ENCODE peak calls at places on chromosome 6, in ten cellular contexts. One of them, this sample, is unnamed.
A peak's percentile ranks its signal among the peaks of the same experiment; 100 is the strongest.

GRCh38 chr6:159008656-159009288 is 8.8 kb upstream of the RSPH3 start:
- DNase-seq in activated naive CD4-positive, alpha-beta T cell treated with anti-CD3 and anti-CD28 coated beads, Interleukin-2, amount 50 U/mL, for 72 hours: no peak
- DNase-seq in activated CD8-positive, alpha-beta memory T cell treated with anti-CD3 and anti-CD28 coated beads for 48 hours: no peak
- DNase-seq in cardiac muscle cell: peak; percentile 57
- DNase-seq in nephron progenitor cell: no peak
- DNase-seq in A549: peak; percentile 29
- DNase-seq in fibroblast of the aortic adventitia: peak; percentile 47
- DNase-seq in HFF-Myc: no peak
- DNase-seq in omental fat pad: no peak
- DNase-seq in IMR-90: peak; percentile 28
- DNase-seq in this sample: peak; percentile 54

GRCh38 chr6:126267621-126268020 is 72.3 kb upstream of the CENPW start:
- DNase-seq in activated naive CD4-positive, alpha-beta T cell treated with anti-CD3 and anti-CD28 coated beads, Interleukin-2, amount 50 U/mL, for 72 hours: no peak
- DNase-seq in activated CD8-positive, alpha-beta memory T cell treated with anti-CD3 and anti-CD28 coated beads for 48 hours: no peak
- DNase-seq in cardiac muscle cell: peak; percentile 5
- DNase-seq in nephron progenitor cell: no peak
- DNase-seq in A549: no peak
- DNase-seq in fibroblast of the aortic adventitia: peak; percentile 66
- DNase-seq in HFF-Myc: no peak
- DNase-seq in omental fat pad: no peak
- DNase-seq in IMR-90: no peak
- DNase-seq in this sample: peak; percentile 23

GRCh38 chr6:152338335-152339125 is 298.6 kb downstream of the SYNE1 start:
- DNase-seq in activated naive CD4-positive, alpha-beta T cell treated with anti-CD3 and anti-CD28 coated beads, Interleukin-2, amount 50 U/mL, for 72 hours: peak; percentile 64
- DNase-seq in activated CD8-positive, alpha-beta memory T cell treated with anti-CD3 and anti-CD28 coated beads for 48 hours: peak; percentile 20
- DNase-seq in cardiac muscle cell: peak; percentile 52
- DNase-seq in nephron progenitor cell: peak; percentile 66
- DNase-seq in A549: peak; percentile 22
- DNase-seq in fibroblast of the aortic adventitia: peak; percentile 46
- DNase-seq in HFF-Myc: no peak
- DNase-seq in omental fat pad: peak; percentile 43
- DNase-seq in IMR-90: peak; percentile 21
- DNase-seq in this sample: peak; percentile 59

GRCh38 chr6:26048590-26048989 is 38.6 kb upstream of the HFE start:
- DNase-seq in activated naive CD4-positive, alpha-beta T cell treated with anti-CD3 and anti-CD28 coated beads, Interleukin-2, amount 50 U/mL, for 72 hours: no peak
- DNase-seq in activated CD8-positive, alpha-beta memory T cell treated with anti-CD3 and anti-CD28 coated beads for 48 hours: no peak
- DNase-seq in cardiac muscle cell: no peak
- DNase-seq in nephron progenitor cell: no peak
- DNase-seq in A549: no peak
- DNase-seq in fibroblast of the aortic adventitia: no peak
- DNase-seq in HFF-Myc: no peak
- DNase-seq in omental fat pad: no peak
- DNase-seq in IMR-90: no peak
- DNase-seq in this sample: no peak

GRCh38 chr6:41605649-41606048 is 32.6 kb upstream of the MDFI start:
- DNase-seq in activated naive CD4-positive, alpha-beta T cell treated with anti-CD3 and anti-CD28 coated beads, Interleukin-2, amount 50 U/mL, for 72 hours: no peak
- DNase-seq in activated CD8-positive, alpha-beta memory T cell treated with anti-CD3 and anti-CD28 coated beads for 48 hours: no peak
- DNase-seq in cardiac muscle cell: no peak
- DNase-seq in nephron progenitor cell: no peak
- DNase-seq in A549: no peak
- DNase-seq in fibroblast of the aortic adventitia: no peak
- DNase-seq in HFF-Myc: no peak
- DNase-seq in omental fat pad: no peak
- DNase-seq in IMR-90: no peak
- DNase-seq in this sample: no peak

GRCh38 chr6:90537723-90538407 is 49.0 kb downstream of the MAP3K7 start:
- DNase-seq in activated naive CD4-positive, alpha-beta T cell treated with anti-CD3 and anti-CD28 coated beads, Interleukin-2, amount 50 U/mL, for 72 hours: no peak
- DNase-seq in activated CD8-positive, alpha-beta memory T cell treated with anti-CD3 and anti-CD28 coated beads for 48 hours: no peak
- DNase-seq in cardiac muscle cell: peak; percentile 43
- DNase-seq in nephron progenitor cell: no peak
- DNase-seq in A549: no peak
- DNase-seq in fibroblast of the aortic adventitia: peak; percentile 18
- DNase-seq in HFF-Myc: no peak
- DNase-seq in omental fat pad: no peak
- DNase-seq in IMR-90: no peak
- DNase-seq in this sample: peak; percentile 38

GRCh38 chr6:169248521-169248971 is 5.1 kb downstream of the THBS2 start:
- DNase-seq in activated naive CD4-positive, alpha-beta T cell treated with anti-CD3 and anti-CD28 coated beads, Interleukin-2, amount 50 U/mL, for 72 hours: no peak
- DNase-seq in activated CD8-positive, alpha-beta memory T cell treated with anti-CD3 and anti-CD28 coated beads for 48 hours: no peak
- DNase-seq in cardiac muscle cell: no peak
- DNase-seq in nephron progenitor cell: no peak
- DNase-seq in A549: no peak
- DNase-seq in fibroblast of the aortic adventitia: peak; percentile 16
- DNase-seq in HFF-Myc: no peak
- DNase-seq in omental fat pad: peak; percentile 22
- DNase-seq in IMR-90: no peak
- DNase-seq in this sample: no peak

GRCh38 chr6:109034439-109035041 is 60.1 kb downstream of the SESN1 start:
- DNase-seq in activated naive CD4-positive, alpha-beta T cell treated with anti-CD3 and anti-CD28 coated beads, Interleukin-2, amount 50 U/mL, for 72 hours: no peak
- DNase-seq in activated CD8-positive, alpha-beta memory T cell treated with anti-CD3 and anti-CD28 coated beads for 48 hours: no peak
- DNase-seq in cardiac muscle cell: no peak
- DNase-seq in nephron progenitor cell: no peak
- DNase-seq in A549: no peak
- DNase-seq in fibroblast of the aortic adventitia: peak; percentile 84
- DNase-seq in HFF-Myc: peak; percentile 48
- DNase-seq in omental fat pad: no peak
- DNase-seq in IMR-90: no peak
- DNase-seq in this sample: no peak

GRCh38 chr6:122654016-122654415 is 43.8 kb downstream of the PKIB start:
- DNase-seq in activated naive CD4-positive, alpha-beta T cell treated with anti-CD3 and anti-CD28 coated beads, Interleukin-2, amount 50 U/mL, for 72 hours: no peak
- DNase-seq in activated CD8-positive, alpha-beta memory T cell treated with anti-CD3 and anti-CD28 coated beads for 48 hours: no peak
- DNase-seq in cardiac muscle cell: peak; percentile 5
- DNase-seq in nephron progenitor cell: no peak
- DNase-seq in A549: no peak
- DNase-seq in fibroblast of the aortic adventitia: peak; percentile 76
- DNase-seq in HFF-Myc: no peak
- DNase-seq in omental fat pad: no peak
- DNase-seq in IMR-90: no peak
- DNase-seq in this sample: no peak

GRCh38 chr6:68279793-68280557 is 355.1 kb upstream of the ADGRB3 start:
- DNase-seq in activated naive CD4-positive, alpha-beta T cell treated with anti-CD3 and anti-CD28 coated beads, Interleukin-2, amount 50 U/mL, for 72 hours: no peak
- DNase-seq in activated CD8-positive, alpha-beta memory T cell treated with anti-CD3 and anti-CD28 coated beads for 48 hours: no peak
- DNase-seq in cardiac muscle cell: peak; percentile 15
- DNase-seq in nephron progenitor cell: no peak
- DNase-seq in A549: peak; percentile 19
- DNase-seq in fibroblast of the aortic adventitia: peak; percentile 26
- DNase-seq in HFF-Myc: no peak
- DNase-seq in omental fat pad: no peak
- DNase-seq in IMR-90: no peak
- DNase-seq in this sample: peak; percentile 46

GRCh38 chr6:35091353-35092083 is 49.6 kb downstream of the TCP11 start:
- DNase-seq in activated naive CD4-positive, alpha-beta T cell treated with anti-CD3 and anti-CD28 coated beads, Interleukin-2, amount 50 U/mL, for 72 hours: no peak
- DNase-seq in activated CD8-positive, alpha-beta memory T cell treated with anti-CD3 and anti-CD28 coated beads for 48 hours: no peak
- DNase-seq in cardiac muscle cell: no peak
- DNase-seq in nephron progenitor cell: no peak
- DNase-seq in A549: no peak
- DNase-seq in fibroblast of the aortic adventitia: peak; percentile 36
- DNase-seq in HFF-Myc: peak; percentile 12
- DNase-seq in omental fat pad: no peak
- DNase-seq in IMR-90: peak; percentile 55
- DNase-seq in this sample: no peak

GRCh38 chr6:149079911-149080501 is 237.5 kb upstream of the TAB2 start:
- DNase-seq in activated naive CD4-positive, alpha-beta T cell treated with anti-CD3 and anti-CD28 coated beads, Interleukin-2, amount 50 U/mL, for 72 hours: no peak
- DNase-seq in activated CD8-positive, alpha-beta memory T cell treated with anti-CD3 and anti-CD28 coated beads for 48 hours: no peak
- DNase-seq in cardiac muscle cell: peak; percentile 61
- DNase-seq in nephron progenitor cell: no peak
- DNase-seq in A549: no peak
- DNase-seq in fibroblast of the aortic adventitia: peak; percentile 88
- DNase-seq in HFF-Myc: peak; percentile 59
- DNase-seq in omental fat pad: no peak
- DNase-seq in IMR-90: peak; percentile 73
- DNase-seq in this sample: peak; percentile 70

GRCh38 chr6:136696238-136696637 is 96.0 kb downstream of the MAP3K5 start:
- DNase-seq in activated naive CD4-positive, alpha-beta T cell treated with anti-CD3 and anti-CD28 coated beads, Interleukin-2, amount 50 U/mL, for 72 hours: no peak
- DNase-seq in activated CD8-positive, alpha-beta memory T cell treated with anti-CD3 and anti-CD28 coated beads for 48 hours: no peak
- DNase-seq in cardiac muscle cell: peak; percentile 28
- DNase-seq in nephron progenitor cell: no peak
- DNase-seq in A549: no peak
- DNase-seq in fibroblast of the aortic adventitia: no peak
- DNase-seq in HFF-Myc: no peak
- DNase-seq in omental fat pad: no peak
- DNase-seq in IMR-90: peak; percentile 23
- DNase-seq in this sample: peak; percentile 27

GRCh38 chr6:113697642-113698410 is 159.3 kb upstream of the MARCKS start:
- DNase-seq in activated naive CD4-positive, alpha-beta T cell treated with anti-CD3 and anti-CD28 coated beads, Interleukin-2, amount 50 U/mL, for 72 hours: no peak
- DNase-seq in activated CD8-positive, alpha-beta memory T cell treated with anti-CD3 and anti-CD28 coated beads for 48 hours: no peak
- DNase-seq in cardiac muscle cell: peak; percentile 86
- DNase-seq in nephron progenitor cell: no peak
- DNase-seq in A549: no peak
- DNase-seq in fibroblast of the aortic adventitia: peak; percentile 88
- DNase-seq in HFF-Myc: peak; percentile 84
- DNase-seq in omental fat pad: no peak
- DNase-seq in IMR-90: peak; percentile 98
- DNase-seq in this sample: peak; percentile 88

GRCh38 chr6:22877946-22878705 is 308.8 kb downstream of the HDGFL1 start:
- DNase-seq in activated naive CD4-positive, alpha-beta T cell treated with anti-CD3 and anti-CD28 coated beads, Interleukin-2, amount 50 U/mL, for 72 hours: no peak
- DNase-seq in activated CD8-positive, alpha-beta memory T cell treated with anti-CD3 and anti-CD28 coated beads for 48 hours: no peak
- DNase-seq in cardiac muscle cell: peak; percentile 92
- DNase-seq in nephron progenitor cell: no peak
- DNase-seq in A549: no peak
- DNase-seq in fibroblast of the aortic adventitia: peak; percentile 79
- DNase-seq in HFF-Myc: no peak
- DNase-seq in omental fat pad: no peak
- DNase-seq in IMR-90: peak; percentile 89
- DNase-seq in this sample: peak; percentile 56

GRCh38 chr6:108526739-108527174 is 34.0 kb upstream of the FOXO3 start:
- DNase-seq in activated naive CD4-positive, alpha-beta T cell treated with anti-CD3 and anti-CD28 coated beads, Interleukin-2, amount 50 U/mL, for 72 hours: no peak
- DNase-seq in activated CD8-positive, alpha-beta memory T cell treated with anti-CD3 and anti-CD28 coated beads for 48 hours: no peak
- DNase-seq in cardiac muscle cell: peak; percentile 69
- DNase-seq in nephron progenitor cell: no peak
- DNase-seq in A549: peak; percentile 41
- DNase-seq in fibroblast of the aortic adventitia: peak; percentile 69
- DNase-seq in HFF-Myc: no peak
- DNase-seq in omental fat pad: no peak
- DNase-seq in IMR-90: peak; percentile 62
- DNase-seq in this sample: peak; percentile 70

GRCh38 chr6:5684320-5684719 is 322.4 kb downstream of the NRN1 start:
- DNase-seq in activated naive CD4-positive, alpha-beta T cell treated with anti-CD3 and anti-CD28 coated beads, Interleukin-2, amount 50 U/mL, for 72 hours: no peak
- DNase-seq in activated CD8-positive, alpha-beta memory T cell treated with anti-CD3 and anti-CD28 coated beads for 48 hours: no peak
- DNase-seq in cardiac muscle cell: no peak
- DNase-seq in nephron progenitor cell: no peak
- DNase-seq in A549: peak; percentile 3
- DNase-seq in fibroblast of the aortic adventitia: peak; percentile 43
- DNase-seq in HFF-Myc: no peak
- DNase-seq in omental fat pad: no peak
- DNase-seq in IMR-90: peak; percentile 67
- DNase-seq in this sample: no peak

GRCh38 chr6:138987299-138987642 is 782 bp downstream of the REPS1 start:
- DNase-seq in activated naive CD4-positive, alpha-beta T cell treated with anti-CD3 and anti-CD28 coated beads, Interleukin-2, amount 50 U/mL, for 72 hours: peak; percentile 10
- DNase-seq in activated CD8-positive, alpha-beta memory T cell treated with anti-CD3 and anti-CD28 coated beads for 48 hours: no peak
- DNase-seq in cardiac muscle cell: no peak
- DNase-seq in nephron progenitor cell: peak; percentile 54
- DNase-seq in A549: no peak
- DNase-seq in fibroblast of the aortic adventitia: no peak
- DNase-seq in HFF-Myc: no peak
- DNase-seq in omental fat pad: no peak
- DNase-seq in IMR-90: no peak
- DNase-seq in this sample: no peak

GRCh38 chr6:56789879-56790278 is 147.2 kb upstream of the DST start:
- DNase-seq in activated naive CD4-positive, alpha-beta T cell treated with anti-CD3 and anti-CD28 coated beads, Interleukin-2, amount 50 U/mL, for 72 hours: no peak
- DNase-seq in activated CD8-positive, alpha-beta memory T cell treated with anti-CD3 and anti-CD28 coated beads for 48 hours: no peak
- DNase-seq in cardiac muscle cell: no peak
- DNase-seq in nephron progenitor cell: no peak
- DNase-seq in A549: no peak
- DNase-seq in fibroblast of the aortic adventitia: no peak
- DNase-seq in HFF-Myc: no peak
- DNase-seq in omental fat pad: no peak
- DNase-seq in IMR-90: no peak
- DNase-seq in this sample: no peak

GRCh38 chr6:133764011-133764812 is 124.7 kb upstream of the TCF21 start:
- DNase-seq in activated naive CD4-positive, alpha-beta T cell treated with anti-CD3 and anti-CD28 coated beads, Interleukin-2, amount 50 U/mL, for 72 hours: no peak
- DNase-seq in activated CD8-positive, alpha-beta memory T cell treated with anti-CD3 and anti-CD28 coated beads for 48 hours: no peak
- DNase-seq in cardiac muscle cell: peak; percentile 81
- DNase-seq in nephron progenitor cell: no peak
- DNase-seq in A549: no peak
- DNase-seq in fibroblast of the aortic adventitia: peak; percentile 93
- DNase-seq in HFF-Myc: no peak
- DNase-seq in omental fat pad: no peak
- DNase-seq in IMR-90: peak; percentile 79
- DNase-seq in this sample: peak; percentile 82

GRCh38 chr6:149909701-149910470 is 12.0 kb upstream of the RAET1E start:
- DNase-seq in activated naive CD4-positive, alpha-beta T cell treated with anti-CD3 and anti-CD28 coated beads, Interleukin-2, amount 50 U/mL, for 72 hours: no peak
- DNase-seq in activated CD8-positive, alpha-beta memory T cell treated with anti-CD3 and anti-CD28 coated beads for 48 hours: no peak
- DNase-seq in cardiac muscle cell: no peak
- DNase-seq in nephron progenitor cell: no peak
- DNase-seq in A549: no peak
- DNase-seq in fibroblast of the aortic adventitia: no peak
- DNase-seq in HFF-Myc: no peak
- DNase-seq in omental fat pad: no peak
- DNase-seq in IMR-90: no peak
- DNase-seq in this sample: no peak

GRCh38 chr6:35663447-35664235 is 25.1 kb downstream of the FKBP5 start:
- DNase-seq in activated naive CD4-positive, alpha-beta T cell treated with anti-CD3 and anti-CD28 coated beads, Interleukin-2, amount 50 U/mL, for 72 hours: no peak
- DNase-seq in activated CD8-positive, alpha-beta memory T cell treated with anti-CD3 and anti-CD28 coated beads for 48 hours: no peak
- DNase-seq in cardiac muscle cell: peak; percentile 63
- DNase-seq in nephron progenitor cell: no peak
- DNase-seq in A549: no peak
- DNase-seq in fibroblast of the aortic adventitia: peak; percentile 71
- DNase-seq in HFF-Myc: no peak
- DNase-seq in omental fat pad: no peak
- DNase-seq in IMR-90: peak; percentile 84
- DNase-seq in this sample: peak; percentile 70

GRCh38 chr6:154919806-154920205 is 75.3 kb upstream of the TIAM2 start:
- DNase-seq in activated naive CD4-positive, alpha-beta T cell treated with anti-CD3 and anti-CD28 coated beads, Interleukin-2, amount 50 U/mL, for 72 hours: no peak
- DNase-seq in activated CD8-positive, alpha-beta memory T cell treated with anti-CD3 and anti-CD28 coated beads for 48 hours: no peak
- DNase-seq in cardiac muscle cell: no peak
- DNase-seq in nephron progenitor cell: no peak
- DNase-seq in A549: no peak
- DNase-seq in fibroblast of the aortic adventitia: no peak
- DNase-seq in HFF-Myc: no peak
- DNase-seq in omental fat pad: no peak
- DNase-seq in IMR-90: no peak
- DNase-seq in this sample: no peak

GRCh38 chr6:154721460-154721859 is 11.8 kb upstream of the SCAF8 start:
- DNase-seq in activated naive CD4-positive, alpha-beta T cell treated with anti-CD3 and anti-CD28 coated beads, Interleukin-2, amount 50 U/mL, for 72 hours: no peak
- DNase-seq in activated CD8-positive, alpha-beta memory T cell treated with anti-CD3 and anti-CD28 coated beads for 48 hours: no peak
- DNase-seq in cardiac muscle cell: peak; percentile 25
- DNase-seq in nephron progenitor cell: no peak
- DNase-seq in A549: no peak
- DNase-seq in fibroblast of the aortic adventitia: no peak
- DNase-seq in HFF-Myc: no peak
- DNase-seq in omental fat pad: no peak
- DNase-seq in IMR-90: peak; percentile 70
- DNase-seq in this sample: peak; percentile 34

GRCh38 chr6:148532698-148533097 is 190.1 kb downstream of the SASH1 start:
- DNase-seq in activated naive CD4-positive, alpha-beta T cell treated with anti-CD3 and anti-CD28 coated beads, Interleukin-2, amount 50 U/mL, for 72 hours: no peak
- DNase-seq in activated CD8-positive, alpha-beta memory T cell treated with anti-CD3 and anti-CD28 coated beads for 48 hours: no peak
- DNase-seq in cardiac muscle cell: no peak
- DNase-seq in nephron progenitor cell: no peak
- DNase-seq in A549: no peak
- DNase-seq in fibroblast of the aortic adventitia: no peak
- DNase-seq in HFF-Myc: no peak
- DNase-seq in omental fat pad: no peak
- DNase-seq in IMR-90: no peak
- DNase-seq in this sample: no peak

GRCh38 chr6:158559338-158559894 is 475 bp upstream of the TMEM181 start:
- DNase-seq in activated naive CD4-positive, alpha-beta T cell treated with anti-CD3 and anti-CD28 coated beads, Interleukin-2, amount 50 U/mL, for 72 hours: no peak
- DNase-seq in activated CD8-positive, alpha-beta memory T cell treated with anti-CD3 and anti-CD28 coated beads for 48 hours: no peak
- DNase-seq in cardiac muscle cell: no peak
- DNase-seq in nephron progenitor cell: no peak
- DNase-seq in A549: no peak
- DNase-seq in fibroblast of the aortic adventitia: no peak
- DNase-seq in HFF-Myc: no peak
- DNase-seq in omental fat pad: no peak
- DNase-seq in IMR-90: no peak
- DNase-seq in this sample: no peak

GRCh38 chr6:142855877-142856606 is 88.9 kb downstream of the HIVEP2 start:
- DNase-seq in activated naive CD4-positive, alpha-beta T cell treated with anti-CD3 and anti-CD28 coated beads, Interleukin-2, amount 50 U/mL, for 72 hours: no peak
- DNase-seq in activated CD8-positive, alpha-beta memory T cell treated with anti-CD3 and anti-CD28 coated beads for 48 hours: no peak
- DNase-seq in cardiac muscle cell: no peak
- DNase-seq in nephron progenitor cell: no peak
- DNase-seq in A549: no peak
- DNase-seq in fibroblast of the aortic adventitia: no peak
- DNase-seq in HFF-Myc: no peak
- DNase-seq in omental fat pad: no peak
- DNase-seq in IMR-90: no peak
- DNase-seq in this sample: no peak

GRCh38 chr6:30322527-30323501 is 3.9 kb upstream of the TRIM39 start:
- DNase-seq in activated naive CD4-positive, alpha-beta T cell treated with anti-CD3 and anti-CD28 coated beads, Interleukin-2, amount 50 U/mL, for 72 hours: no peak
- DNase-seq in activated CD8-positive, alpha-beta memory T cell treated with anti-CD3 and anti-CD28 coated beads for 48 hours: no peak
- DNase-seq in cardiac muscle cell: peak; percentile 46
- DNase-seq in nephron progenitor cell: no peak
- DNase-seq in A549: no peak
- DNase-seq in fibroblast of the aortic adventitia: peak; percentile 41
- DNase-seq in HFF-Myc: no peak
- DNase-seq in omental fat pad: no peak
- DNase-seq in IMR-90: peak; percentile 80
- DNase-seq in this sample: peak; percentile 85

This sample was measured in cardiac fibroblast.